ENCODE peak calls at places on chromosomes 1 and 21, in six cellular contexts. N is K562, V is WTC11, Q is HepG2, I is H1, G is GM12878. T is an unnamed sample.

GRCh38 chr1:2336499-2336898 is 54.9 kb downstream of the MORN1 start:
- DNase-seq in Q (no peak), G (no peak), N (no peak), V (no peak), I (no peak), T (no peak)

GRCh38 chr1:167488786-167489185 is 29.5 kb downstream of the CD247 start:
- DNase-seq in V (no peak), N (no peak), I (no peak), G (no peak), Q (no peak), T (no peak)

GRCh38 chr21:38376693-38377092 is 119.9 kb downstream of the KCNJ15 start:
- DNase-seq in I (no peak), V (no peak), Q (no peak), N (no peak), G (no peak), T (no peak)

GRCh38 chr1:42923367-42924248 is 35.1 kb downstream of the SLC2A1 start:
- DNase-seq in G (no peak), I (no peak), Q (no peak), N (no peak), V (no peak), T (no peak)

GRCh38 chr1:30929135-30929889 is 20.8 kb upstream of the SDC3 start:
- DNase-seq in I (peak), G (no peak), V (peak), N (peak), Q (peak), T (no peak)

GRCh38 chr21:31310750-31311149 is 33.3 kb downstream of the TIAM1 start:
- DNase-seq in N (no peak), I (no peak), Q (no peak), G (no peak), V (no peak), T (no peak)

GRCh38 chr1:21368514-21369289 is 71.2 kb upstream of the NBPF3 start:
- DNase-seq in I (peak), G (no peak), N (peak), Q (peak), V (peak), T (peak)

GRCh38 chr1:203796223-203796747 is 862 bp downstream of the ZBED6 start:
- DNase-seq in I (no peak), Q (peak), V (no peak), G (peak), N (no peak), T (no peak)

GRCh38 chr1:179748772-179749171 is 5.7 kb downstream of the FAM163A start:
- DNase-seq in V (no peak), Q (no peak), I (no peak), N (no peak), G (no peak), T (no peak)

GRCh38 chr21:36567216-36567917 is 87.4 kb upstream of the CLDN14 start:
- DNase-seq in G (no peak), Q (no peak), N (no peak), I (no peak), V (no peak), T (no peak)

GRCh38 chr1:231206856-231207255 is 34.2 kb upstream of the GNPAT start:
- DNase-seq in I (no peak), G (no peak), Q (no peak), N (no peak), V (no peak), T (no peak)

GRCh38 chr1:108601708-108602410 is 42.0 kb downstream of the EEIG2 start:
- DNase-seq in G (no peak), I (no peak), N (no peak), V (no peak), Q (no peak), T (no peak)

GRCh38 chr1:100147875-100148274 is 14.9 kb downstream of the TRMT13 start:
- DNase-seq in G (no peak), N (no peak), I (no peak), V (no peak), Q (no peak), T (no peak)

GRCh38 chr1:212860713-212861581 is 2.9 kb downstream of the FLVCR1 start:
- DNase-seq in G (no peak), Q (no peak), V (no peak), N (peak), I (no peak), T (no peak)

GRCh38 chr1:106910798-106911197 is 145.7 kb upstream of the PRMT6 start:
- DNase-seq in N (no peak), V (no peak), I (no peak), G (no peak), Q (no peak), T (no peak)

GRCh38 chr1:119549719-119550141 is 42.7 kb downstream of the HSD3B1 start:
- DNase-seq in V (peak), N (peak), Q (peak), I (peak), G (no peak), T (peak)

GRCh38 chr1:12177999-12178441 is 11.2 kb downstream of the TNFRSF1B start:
- DNase-seq in G (no peak), Q (no peak), I (no peak), N (no peak), V (no peak), T (peak)

GRCh38 chr1:204991342-204991844 is 51.6 kb upstream of the CNTN2 start:
- DNase-seq in V (peak), I (peak), G (no peak), N (no peak), Q (no peak), T (no peak)

GRCh38 chr21:44442266-44443125 is 12.8 kb upstream of the LRRC3 start:
- DNase-seq in I (no peak), Q (no peak), N (no peak), V (no peak), G (no peak), T (no peak)

GRCh38 chr1:26368486-26368885 is 4.1 kb downstream of the ZNF683 start:
- DNase-seq in Q (no peak), N (no peak), I (no peak), G (no peak), V (no peak), T (no peak)

GRCh38 chr21:44295646-44296045 is 4.2 kb upstream of the PFKL start:
- DNase-seq in G (no peak), I (no peak), Q (no peak), N (no peak), V (no peak), T (no peak)

GRCh38 chr1:155012760-155013602 is 10.4 kb downstream of the ZBTB7B start:
- DNase-seq in N (no peak), Q (no peak), G (no peak), I (no peak), V (no peak), T (no peak)

GRCh38 chr1:101182627-101183387 is 54.0 kb upstream of the S1PR1 start:
- DNase-seq in N (no peak), G (no peak), I (no peak), Q (no peak), V (no peak), T (no peak)

GRCh38 chr1:91891486-91891885 is 5.5 kb upstream of the TGFBR3 start:
- DNase-seq in G (no peak), V (no peak), N (no peak), Q (no peak), I (no peak), T (no peak)

GRCh38 chr1:179031855-179032513 is 6.3 kb downstream of the FAM20B start:
- DNase-seq in Q (no peak), I (no peak), V (no peak), N (no peak), G (no peak), T (no peak)

GRCh38 chr1:206923009-206923960 is 1.5 kb upstream of the FCMR start:
- DNase-seq in N (no peak), V (no peak), Q (no peak), G (peak), I (no peak), T (no peak)

GRCh38 chr1:152111515-152111968 is 3.7 kb downstream of the TCHH start:
- DNase-seq in V (peak), N (no peak), I (no peak), Q (no peak), G (no peak), T (no peak)

GRCh38 chr21:36381841-36382589 is 3.2 kb upstream of the CHAF1B start:
- DNase-seq in Q (no peak), I (no peak), G (no peak), V (no peak), N (no peak), T (no peak)

GRCh38 chr1:165910764-165911421 is 83.5 kb downstream of the UCK2 start:
- DNase-seq in N (no peak), V (no peak), G (no peak), I (no peak), Q (peak), T (no peak)
- TF ChIP-seq ATF3 in N (no peak), V (no peak), G (no peak), I (no peak), Q (no peak), T (no peak)

GRCh38 chr1:8222789-8223188 is 95.1 kb upstream of the SLC45A1 start:
- DNase-seq in V (no peak), G (no peak), I (no peak), Q (no peak), N (no peak), T (no peak)
- TF ChIP-seq ATF3 in V (no peak), G (no peak), I (no peak), Q (no peak), N (no peak), T (no peak)

GRCh38 chr1:39704757-39705156 is 13.5 kb upstream of the HPCAL4 start:
- DNase-seq in Q (no peak), I (no peak), V (no peak), G (no peak), N (peak), T (no peak)

GRCh38 chr1:39711359-39712340 is 20.4 kb upstream of the HPCAL4 start:
- DNase-seq in V (peak), I (peak), Q (peak), N (peak), G (no peak), T (no peak)

GRCh38 chr1:39707506-39707905 is 16.3 kb upstream of the HPCAL4 start:
- DNase-seq in G (no peak), N (no peak), I (no peak), Q (no peak), V (no peak), T (no peak)
- TF ChIP-seq ATF3 in G (no peak), N (no peak), I (no peak), Q (no peak), V (no peak), T (no peak)

DNA sequence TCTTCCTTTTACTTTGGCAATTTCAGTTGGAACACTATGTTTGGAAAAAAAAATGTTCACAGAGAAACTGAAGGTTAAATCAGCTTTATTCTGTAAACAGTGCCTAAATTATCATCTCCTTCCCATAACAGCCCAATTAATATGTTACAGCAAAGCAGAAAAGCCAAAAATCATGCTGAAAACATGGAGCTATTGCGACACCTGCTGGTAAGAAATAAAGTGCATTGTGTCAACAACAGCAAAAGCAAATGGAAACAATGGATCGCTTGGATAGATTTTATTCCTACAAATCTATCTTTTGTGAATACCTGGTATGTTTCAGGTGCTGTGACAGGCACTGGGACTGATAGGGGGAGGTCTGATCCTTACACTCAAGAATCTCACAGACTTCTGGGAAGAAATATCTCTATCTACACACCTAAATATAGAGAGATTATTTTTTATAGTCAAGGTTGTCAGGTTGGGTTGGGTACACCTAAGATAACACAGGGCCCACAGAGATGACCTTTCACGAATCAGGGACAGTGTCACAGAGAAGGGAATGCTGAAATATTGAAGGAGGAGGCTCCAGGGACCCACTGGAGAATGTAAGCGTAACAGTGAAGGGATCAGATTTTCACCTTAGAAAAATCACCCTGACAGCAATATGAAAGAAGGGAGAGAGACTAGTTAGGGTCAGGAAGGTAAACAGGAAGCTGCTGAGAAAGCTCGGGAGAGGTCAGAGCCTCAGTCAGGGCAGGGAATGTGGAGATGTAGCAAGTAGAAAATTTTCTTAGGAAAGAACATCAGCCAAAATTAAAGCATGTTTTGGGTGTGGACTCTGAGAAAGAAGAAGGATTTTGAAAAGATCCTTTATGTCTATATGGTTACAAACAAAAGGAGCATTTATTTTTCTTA is 16.5 kb upstream of the ERICH3 start:
- DNase-seq in Q (peak), G (no peak), N (peak), I (no peak), V (peak), T (peak)
- TF ChIP-seq ATF3 in Q (no peak), G (no peak), N (no peak), I (no peak), V (no peak), T (no peak)

GRCh38 chr1:67708606-67709005 is 23.6 kb downstream of the GADD45A start:
- DNase-seq in G (no peak), Q (no peak), V (no peak), N (no peak), I (no peak), T (no peak)

GRCh38 chr1:67713071-67713806 is 28.2 kb downstream of the GADD45A start:
- DNase-seq in I (no peak), N (no peak), V (no peak), Q (peak), G (no peak), T (peak)

GRCh38 chr1:67711850-67712202 is 26.8 kb downstream of the GADD45A start:
- DNase-seq in Q (no peak), G (no peak), N (no peak), I (no peak), V (no peak), T (no peak)

GRCh38 chr1:67711150-67711849 is 26.3 kb downstream of the GADD45A start:
- DNase-seq in N (peak), V (no peak), I (no peak), G (no peak), Q (no peak), T (no peak)

DNA sequence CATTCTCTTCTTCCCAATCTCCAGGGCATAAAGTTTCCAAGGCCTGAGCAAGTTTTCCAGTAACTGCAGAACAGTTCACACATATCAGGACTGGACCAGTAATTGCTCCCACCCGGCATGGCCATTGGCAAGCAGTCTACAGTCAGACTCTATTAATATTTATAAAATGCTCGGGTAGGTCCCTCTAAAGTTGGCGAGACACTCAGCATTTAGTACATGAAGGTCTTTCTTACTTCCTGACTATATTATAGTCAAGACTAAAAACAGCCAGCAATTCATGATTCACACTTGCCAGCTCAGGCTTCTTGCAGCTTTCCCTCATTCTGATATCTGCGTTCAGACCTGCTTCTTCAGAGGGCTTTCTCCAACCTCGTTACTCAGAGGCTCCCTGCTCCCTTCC is 25.4 kb downstream of the GADD45A start:
- DNase-seq in I (no peak), Q (no peak), G (no peak), N (no peak), V (no peak), T (no peak)
- TF ChIP-seq ATF3 in I (no peak), Q (no peak), G (no peak), N (no peak), V (no peak), T (no peak)

DNA sequence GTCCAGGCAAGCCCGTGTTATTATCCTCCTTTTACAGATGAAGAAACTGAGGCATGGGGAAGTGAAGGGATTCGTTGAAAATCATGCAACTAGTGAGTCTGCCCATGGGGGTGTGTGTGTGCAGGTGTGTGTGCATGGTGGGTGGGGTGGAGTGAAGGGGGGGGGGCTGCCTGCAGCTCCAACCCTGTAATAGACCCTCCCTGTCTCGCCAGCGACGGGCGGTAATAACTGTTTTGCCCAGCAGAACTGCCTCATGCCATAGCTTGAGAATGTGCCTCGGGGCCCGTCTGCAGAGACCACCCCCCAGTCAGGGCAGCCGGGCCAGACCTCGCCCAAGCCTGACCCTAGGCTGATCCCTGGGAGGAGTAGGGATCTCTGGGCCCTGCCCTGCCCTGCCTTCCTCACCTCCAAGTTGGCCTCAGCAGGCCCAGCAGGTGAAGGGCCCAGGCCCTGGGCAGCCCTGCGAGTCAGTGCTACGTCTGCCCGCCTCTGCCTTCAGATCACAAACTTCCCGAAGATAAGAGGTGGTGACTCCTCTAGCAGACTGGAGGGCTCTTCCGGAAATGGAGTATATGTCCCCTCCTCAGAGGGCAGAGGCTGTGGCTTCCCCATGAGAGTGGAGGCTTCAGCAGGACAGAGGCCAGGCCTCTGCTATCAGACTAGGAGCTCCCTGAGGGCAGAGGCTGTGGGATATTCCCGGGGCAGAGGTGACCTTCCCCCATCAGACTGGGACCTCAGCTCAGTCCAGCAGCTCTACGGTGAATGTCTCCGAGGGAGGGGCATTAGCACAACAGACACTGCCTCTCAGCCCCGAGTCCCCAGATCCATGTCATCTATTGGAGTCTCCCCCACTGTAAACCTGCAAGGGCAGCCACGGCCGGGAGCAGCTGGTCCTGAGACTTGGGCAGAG is 15.7 kb upstream of the EPHA2 start:
- DNase-seq in G (no peak), V (no peak), Q (no peak), I (no peak), N (no peak), T (no peak)
- TF ChIP-seq ATF3 in G (no peak), V (no peak), Q (no peak), I (no peak), N (no peak), T (no peak)

GRCh38 chr1:185293967-185294542 is 23.0 kb downstream of the IVNS1ABP start:
- DNase-seq in N (no peak), V (no peak), I (no peak), Q (no peak), G (no peak), T (no peak)

GRCh38 chr1:185291159-185291558 is 25.9 kb downstream of the IVNS1ABP start:
- DNase-seq in V (no peak), G (no peak), I (no peak), Q (no peak), N (no peak), T (no peak)

GRCh38 chr1:185289880-185290279 is 27.2 kb downstream of the IVNS1ABP start:
- DNase-seq in I (no peak), Q (no peak), V (no peak), N (no peak), G (no peak), T (no peak)

GRCh38 chr1:185292237-185292636 is 24.8 kb downstream of the IVNS1ABP start:
- DNase-seq in N (no peak), V (no peak), I (no peak), Q (no peak), G (no peak), T (no peak)

DNA sequence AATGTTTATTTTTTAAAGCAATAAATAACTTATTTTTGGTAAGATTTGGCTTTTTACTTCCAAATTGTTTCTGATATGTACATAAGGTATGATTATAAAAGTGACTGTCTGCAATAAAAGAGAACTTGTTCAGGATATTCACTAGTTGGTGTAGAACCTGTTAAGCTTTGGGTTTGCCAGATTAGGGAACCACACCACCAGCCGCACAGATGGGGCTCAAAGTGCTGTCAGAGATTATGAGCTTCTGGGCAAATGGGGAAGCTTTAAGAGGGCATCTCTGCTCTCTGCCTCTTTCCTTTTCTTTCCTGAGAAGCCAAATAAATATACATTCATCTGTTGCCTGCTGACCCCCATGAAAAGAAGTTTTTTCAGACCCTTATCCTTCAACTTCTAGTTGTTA is 25.4 kb downstream of the IVNS1ABP start:
- DNase-seq in Q (no peak), V (no peak), I (no peak), G (no peak), N (no peak), T (no peak)
- TF ChIP-seq ATF3 in Q (no peak), V (no peak), I (no peak), G (no peak), N (no peak), T (no peak)

GRCh38 chr1:86430376-86430775 is 6.4 kb downstream of the CLCA2 start:
- DNase-seq in G (no peak), V (no peak), N (no peak), Q (no peak), I (no peak), T (no peak)
- TF ChIP-seq ATF3 in G (no peak), V (no peak), N (no peak), Q (no peak), I (no peak), T (no peak)

GRCh38 chr1:113530021-113530420 is 139.7 kb downstream of the MAGI3 start:
- DNase-seq in Q (no peak), I (no peak), N (no peak), V (no peak), G (no peak), T (no peak)
- TF ChIP-seq ATF3 in Q (no peak), I (no peak), N (no peak), V (no peak), G (no peak), T (no peak)

T was measured in HCT116.